ENCODE peak calls at places on chromosomes 1 and 21, in seven cellular contexts. A is adrenal gland; X is stimulated activated CD8-positive, alpha-beta memory T cell treated with anti-CD3 and anti-CD28 coated beads, Interleukin-7, amount 100 ng/mL, for 1 hour; O is NCI-H1092; U is nephron progenitor cell; C is T47D; M is mammary epithelial cell. T is an unnamed sample.

GRCh38 chr1:154706851-154707250 is 98.9 kb upstream of the ADAR start:
- DNase-seq in O (no peak), U (no peak), A (no peak), C (no peak), X (no peak), M (no peak), T (no peak)

GRCh38 chr1:163877016-163877415 is 555.3 kb downstream of the NUF2 start:
- DNase-seq in U (no peak), A (no peak), M (no peak), O (no peak), C (no peak), X (no peak), T (no peak)

GRCh38 chr1:3948344-3948743 is 48.3 kb upstream of the C1orf174 start:
- DNase-seq in A (no peak), C (no peak), X (no peak), U (no peak), O (no peak), M (no peak), T (peak)

GRCh38 chr1:111603979-111604378 is 15.6 kb upstream of the RAP1A start:
- DNase-seq in X (peak), U (no peak), A (peak), O (no peak), M (no peak), C (no peak), T (no peak)

GRCh38 chr1:38541223-38541622 is 318.3 kb downstream of the RRAGC start:
- DNase-seq in C (no peak), U (no peak), O (no peak), X (no peak), M (no peak), A (no peak), T (no peak)

GRCh38 chr1:113557176-113557575 is 166.9 kb downstream of the MAGI3 start:
- DNase-seq in O (no peak), M (peak), X (no peak), A (no peak), C (no peak), U (no peak), T (no peak)

GRCh38 chr1:36142121-36142520 is 7.2 kb downstream of the TRAPPC3 start:
- DNase-seq in X (no peak), O (peak), A (no peak), M (no peak), C (no peak), U (no peak), T (no peak)

GRCh38 chr1:180505732-180506335 is 3.5 kb upstream of the ACBD6 start:
- DNase-seq in O (no peak), C (no peak), A (no peak), M (no peak), U (no peak), X (no peak), T (peak)

GRCh38 chr1:183023601-183024351 is 556 bp downstream of the LAMC1 start:
- DNase-seq in U (peak), C (peak), O (peak), M (peak), X (no peak), A (peak), T (peak)

GRCh38 chr1:235908742-235909520 is 42.2 kb upstream of the LYST start:
- DNase-seq in C (no peak), O (no peak), X (no peak), A (peak), M (peak), U (no peak), T (peak)

GRCh38 chr21:45379901-45380330 is 25.0 kb upstream of the COL18A1 start:
- DNase-seq in X (no peak), C (no peak), O (no peak), U (no peak), M (no peak), A (no peak), T (no peak)

T was measured in PC-3.